ENCODE peak calls at places on chromosomes 12 and 14, in seven cellular contexts. One of them, this sample, is unnamed.

GRCh38 chr14:92382677-92383076 is 59.7 kb downstream of the SLC24A4 start:
- DNase-seq in stimulated activated CD4-positive, alpha-beta T cell treated with anti-CD3 and anti-CD28 coated beads, Interleukin-4, amount 100 ng/mL, for 1 hour: no peak
- DNase-seq in NCI-H2081: no peak
- DNase-seq in Calu3: peak
- DNase-seq in prostate gland: no peak
- DNase-seq in B cell: no peak
- DNase-seq in glutamatergic neuron: no peak
- DNase-seq in this sample: no peak

GRCh38 chr12:101165319-101165718 is 44.7 kb downstream of the SLC5A8 start:
- DNase-seq in Calu3: no peak
- DNase-seq in stimulated activated CD4-positive, alpha-beta T cell treated with anti-CD3 and anti-CD28 coated beads, Interleukin-4, amount 100 ng/mL, for 1 hour: no peak
- DNase-seq in glutamatergic neuron: no peak
- DNase-seq in prostate gland: no peak
- DNase-seq in NCI-H2081: no peak
- DNase-seq in B cell: no peak
- DNase-seq in this sample: no peak

GRCh38 chr14:28515571-28515970 is 251.0 kb upstream of the FOXG1 start:
- DNase-seq in NCI-H2081: no peak
- DNase-seq in prostate gland: no peak
- DNase-seq in Calu3: no peak
- DNase-seq in B cell: no peak
- DNase-seq in stimulated activated CD4-positive, alpha-beta T cell treated with anti-CD3 and anti-CD28 coated beads, Interleukin-4, amount 100 ng/mL, for 1 hour: no peak
- DNase-seq in glutamatergic neuron: no peak
- DNase-seq in this sample: no peak

GRCh38 chr12:40204337-40204736 is 20.5 kb upstream of the LRRK2 start:
- DNase-seq in NCI-H2081: no peak
- DNase-seq in glutamatergic neuron: no peak
- DNase-seq in prostate gland: no peak
- DNase-seq in stimulated activated CD4-positive, alpha-beta T cell treated with anti-CD3 and anti-CD28 coated beads, Interleukin-4, amount 100 ng/mL, for 1 hour: no peak
- DNase-seq in Calu3: no peak
- DNase-seq in B cell: no peak
- DNase-seq in this sample: no peak

GRCh38 chr12:99381992-99382391 is 265.6 kb upstream of the GARIN6 start:
- DNase-seq in Calu3: no peak
- DNase-seq in NCI-H2081: no peak
- DNase-seq in stimulated activated CD4-positive, alpha-beta T cell treated with anti-CD3 and anti-CD28 coated beads, Interleukin-4, amount 100 ng/mL, for 1 hour: no peak
- DNase-seq in B cell: no peak
- DNase-seq in prostate gland: no peak
- DNase-seq in glutamatergic neuron: no peak
- DNase-seq in this sample: no peak

GRCh38 chr14:44154446-44154845 is 352.6 kb downstream of the FSCB start:
- DNase-seq in prostate gland: no peak
- DNase-seq in B cell: no peak
- DNase-seq in stimulated activated CD4-positive, alpha-beta T cell treated with anti-CD3 and anti-CD28 coated beads, Interleukin-4, amount 100 ng/mL, for 1 hour: no peak
- DNase-seq in glutamatergic neuron: no peak
- DNase-seq in NCI-H2081: no peak
- DNase-seq in Calu3: no peak
- DNase-seq in this sample: no peak

GRCh38 chr14:70061108-70061507 is 127.6 kb downstream of the SLC8A3 start:
- DNase-seq in glutamatergic neuron: no peak
- DNase-seq in NCI-H2081: no peak
- DNase-seq in B cell: no peak
- DNase-seq in stimulated activated CD4-positive, alpha-beta T cell treated with anti-CD3 and anti-CD28 coated beads, Interleukin-4, amount 100 ng/mL, for 1 hour: no peak
- DNase-seq in prostate gland: no peak
- DNase-seq in Calu3: peak
- DNase-seq in this sample: no peak

GRCh38 chr12:111359231-111359913 is 9.5 kb downstream of the PHETA1 start:
- DNase-seq in prostate gland: no peak
- DNase-seq in stimulated activated CD4-positive, alpha-beta T cell treated with anti-CD3 and anti-CD28 coated beads, Interleukin-4, amount 100 ng/mL, for 1 hour: no peak
- DNase-seq in NCI-H2081: no peak
- DNase-seq in Calu3: no peak
- DNase-seq in B cell: no peak
- DNase-seq in glutamatergic neuron: no peak
- DNase-seq in this sample: no peak

GRCh38 chr12:19869413-19869812 is 430.1 kb downstream of the AEBP2 start:
- DNase-seq in stimulated activated CD4-positive, alpha-beta T cell treated with anti-CD3 and anti-CD28 coated beads, Interleukin-4, amount 100 ng/mL, for 1 hour: no peak
- DNase-seq in Calu3: no peak
- DNase-seq in NCI-H2081: no peak
- DNase-seq in prostate gland: no peak
- DNase-seq in glutamatergic neuron: no peak
- DNase-seq in B cell: no peak
- DNase-seq in this sample: no peak

GRCh38 chr12:92294676-92295440 is 149.2 kb upstream of the BTG1 start:
- DNase-seq in NCI-H2081: no peak
- DNase-seq in B cell: no peak
- DNase-seq in stimulated activated CD4-positive, alpha-beta T cell treated with anti-CD3 and anti-CD28 coated beads, Interleukin-4, amount 100 ng/mL, for 1 hour: no peak
- DNase-seq in glutamatergic neuron: no peak
- DNase-seq in Calu3: no peak
- DNase-seq in prostate gland: no peak
- DNase-seq in this sample: no peak

GRCh38 chr12:121295746-121296617 is 527 bp downstream of the CAMKK2 start:
- DNase-seq in prostate gland: no peak
- DNase-seq in glutamatergic neuron: peak
- DNase-seq in B cell: no peak
- DNase-seq in NCI-H2081: no peak
- DNase-seq in stimulated activated CD4-positive, alpha-beta T cell treated with anti-CD3 and anti-CD28 coated beads, Interleukin-4, amount 100 ng/mL, for 1 hour: no peak
- DNase-seq in Calu3: peak
- DNase-seq in this sample: peak

GRCh38 chr14:32300146-32300545 is 29.0 kb upstream of the AKAP6 start:
- DNase-seq in stimulated activated CD4-positive, alpha-beta T cell treated with anti-CD3 and anti-CD28 coated beads, Interleukin-4, amount 100 ng/mL, for 1 hour: no peak
- DNase-seq in NCI-H2081: no peak
- DNase-seq in B cell: no peak
- DNase-seq in Calu3: no peak
- DNase-seq in glutamatergic neuron: peak
- DNase-seq in prostate gland: no peak
- DNase-seq in this sample: peak

GRCh38 chr14:92426237-92426636 is 87.3 kb upstream of the RIN3 start:
- DNase-seq in prostate gland: no peak
- DNase-seq in Calu3: no peak
- DNase-seq in NCI-H2081: no peak
- DNase-seq in glutamatergic neuron: no peak
- DNase-seq in stimulated activated CD4-positive, alpha-beta T cell treated with anti-CD3 and anti-CD28 coated beads, Interleukin-4, amount 100 ng/mL, for 1 hour: no peak
- DNase-seq in B cell: no peak
- DNase-seq in this sample: no peak

GRCh38 chr14:61498811-61499210 is 177.4 kb downstream of the PRKCH start:
- DNase-seq in glutamatergic neuron: no peak
- DNase-seq in prostate gland: no peak
- DNase-seq in stimulated activated CD4-positive, alpha-beta T cell treated with anti-CD3 and anti-CD28 coated beads, Interleukin-4, amount 100 ng/mL, for 1 hour: no peak
- DNase-seq in Calu3: no peak
- DNase-seq in B cell: no peak
- DNase-seq in NCI-H2081: no peak
- DNase-seq in this sample: peak

GRCh38 chr12:8817856-8818255 is 4.6 kb upstream of the A2ML1 start:
- DNase-seq in prostate gland: no peak
- DNase-seq in stimulated activated CD4-positive, alpha-beta T cell treated with anti-CD3 and anti-CD28 coated beads, Interleukin-4, amount 100 ng/mL, for 1 hour: no peak
- DNase-seq in NCI-H2081: no peak
- DNase-seq in glutamatergic neuron: no peak
- DNase-seq in B cell: no peak
- DNase-seq in Calu3: no peak
- DNase-seq in this sample: no peak

GRCh38 chr14:104117341-104118005 is 20.9 kb upstream of the KIF26A start:
- DNase-seq in NCI-H2081: no peak
- DNase-seq in glutamatergic neuron: peak
- DNase-seq in stimulated activated CD4-positive, alpha-beta T cell treated with anti-CD3 and anti-CD28 coated beads, Interleukin-4, amount 100 ng/mL, for 1 hour: peak
- DNase-seq in prostate gland: no peak
- DNase-seq in B cell: no peak
- DNase-seq in Calu3: no peak
- DNase-seq in this sample: peak

GRCh38 chr12:98352218-98352811 is 163.1 kb upstream of the TMPO start:
- DNase-seq in stimulated activated CD4-positive, alpha-beta T cell treated with anti-CD3 and anti-CD28 coated beads, Interleukin-4, amount 100 ng/mL, for 1 hour: no peak
- DNase-seq in B cell: no peak
- DNase-seq in glutamatergic neuron: no peak
- DNase-seq in prostate gland: no peak
- DNase-seq in NCI-H2081: no peak
- DNase-seq in Calu3: peak
- DNase-seq in this sample: no peak

GRCh38 chr14:99552572-99553216 is 51.3 kb downstream of the CCDC85C start:
- DNase-seq in NCI-H2081: no peak
- DNase-seq in glutamatergic neuron: no peak
- DNase-seq in stimulated activated CD4-positive, alpha-beta T cell treated with anti-CD3 and anti-CD28 coated beads, Interleukin-4, amount 100 ng/mL, for 1 hour: no peak
- DNase-seq in B cell: no peak
- DNase-seq in prostate gland: no peak
- DNase-seq in Calu3: peak
- DNase-seq in this sample: no peak

GRCh38 chr12:83821967-83822366 is 1090.6 kb downstream of the SLC6A15 start:
- DNase-seq in stimulated activated CD4-positive, alpha-beta T cell treated with anti-CD3 and anti-CD28 coated beads, Interleukin-4, amount 100 ng/mL, for 1 hour: no peak
- DNase-seq in Calu3: no peak
- DNase-seq in NCI-H2081: no peak
- DNase-seq in prostate gland: no peak
- DNase-seq in B cell: no peak
- DNase-seq in glutamatergic neuron: no peak
- DNase-seq in this sample: no peak

GRCh38 chr12:116161588-116161987 is 115.9 kb downstream of the MED13L start:
- DNase-seq in stimulated activated CD4-positive, alpha-beta T cell treated with anti-CD3 and anti-CD28 coated beads, Interleukin-4, amount 100 ng/mL, for 1 hour: no peak
- DNase-seq in NCI-H2081: no peak
- DNase-seq in prostate gland: no peak
- DNase-seq in B cell: no peak
- DNase-seq in glutamatergic neuron: no peak
- DNase-seq in Calu3: no peak
- DNase-seq in this sample: no peak

This sample was measured in WERI-Rb-1.